ENCODE peak calls at places on chromosomes 7 and 10, in ten cellular contexts. One of them, this sample, is unnamed. For H3K4me1, the result is how much of the 10 kb centered on the place peaks cover.

GRCh38 chr10:125151170-125151823 is 9.1 kb downstream of the CTBP2 start:
- DNase-seq in cardiac muscle cell: no peak
- DNase-seq in ovary: no peak
- DNase-seq in hepatocyte: no peak
- DNase-seq in CD8-positive, alpha-beta memory T cell: no peak
- DNase-seq in prostate gland: no peak
- DNase-seq in IMR-90: no peak
- DNase-seq in HCT116: no peak
- DNase-seq in breast epithelium: no peak
- DNase-seq in stomach: no peak
- DNase-seq in this sample: no peak

GRCh38 chr10:73586583-73586984 is 4.6 kb downstream of the USP54 start:
- DNase-seq in cardiac muscle cell: no peak
- DNase-seq in ovary: no peak
- DNase-seq in hepatocyte: peak
- DNase-seq in CD8-positive, alpha-beta memory T cell: no peak
- DNase-seq in prostate gland: peak
- DNase-seq in IMR-90: peak
- DNase-seq in HCT116: no peak
- DNase-seq in breast epithelium: no peak
- DNase-seq in stomach: peak
- DNase-seq in this sample: no peak

GRCh38 chr10:8033812-8034665 is 20.4 kb upstream of the GATA3 start:
- DNase-seq in cardiac muscle cell: peak
- DNase-seq in ovary: no peak
- DNase-seq in hepatocyte: no peak
- DNase-seq in CD8-positive, alpha-beta memory T cell: no peak
- DNase-seq in prostate gland: no peak
- DNase-seq in IMR-90: no peak
- DNase-seq in HCT116: no peak
- DNase-seq in breast epithelium: no peak
- DNase-seq in stomach: no peak
- DNase-seq in this sample: no peak

GRCh38 chr7:30934732-30935568 is 23.3 kb downstream of the AQP1 start:
- DNase-seq in cardiac muscle cell: no peak
- DNase-seq in ovary: no peak
- DNase-seq in hepatocyte: no peak
- DNase-seq in CD8-positive, alpha-beta memory T cell: no peak
- DNase-seq in prostate gland: no peak
- DNase-seq in IMR-90: no peak
- DNase-seq in HCT116: no peak
- DNase-seq in breast epithelium: no peak
- DNase-seq in stomach: no peak
- DNase-seq in this sample: no peak

GRCh38 chr10:90775351-90776028 is 82.3 kb downstream of the HTR7 start:
- DNase-seq in cardiac muscle cell: no peak
- DNase-seq in ovary: no peak
- DNase-seq in hepatocyte: no peak
- DNase-seq in CD8-positive, alpha-beta memory T cell: no peak
- DNase-seq in prostate gland: no peak
- DNase-seq in IMR-90: no peak
- DNase-seq in HCT116: no peak
- DNase-seq in breast epithelium: no peak
- DNase-seq in stomach: no peak
- DNase-seq in this sample: peak

GRCh38 chr10:31604646-31605170 is 285.7 kb downstream of the ZEB1 start:
- DNase-seq in cardiac muscle cell: no peak
- DNase-seq in ovary: no peak
- DNase-seq in hepatocyte: no peak
- DNase-seq in CD8-positive, alpha-beta memory T cell: no peak
- DNase-seq in prostate gland: no peak
- DNase-seq in IMR-90: no peak
- DNase-seq in HCT116: no peak
- DNase-seq in breast epithelium: no peak
- DNase-seq in stomach: no peak
- DNase-seq in this sample: no peak

GRCh38 chr7:43362652-43363428 is 220.1 kb upstream of the STK17A start:
- DNase-seq in cardiac muscle cell: peak
- DNase-seq in ovary: peak
- DNase-seq in hepatocyte: peak
- DNase-seq in CD8-positive, alpha-beta memory T cell: no peak
- DNase-seq in prostate gland: no peak
- DNase-seq in IMR-90: peak
- DNase-seq in HCT116: no peak
- DNase-seq in breast epithelium: no peak
- DNase-seq in stomach: no peak
- DNase-seq in this sample: no peak

GRCh38 chr7:128740996-128741395 is 1.8 kb downstream of the CALU start:
- DNase-seq in cardiac muscle cell: no peak
- DNase-seq in ovary: no peak
- DNase-seq in hepatocyte: no peak
- DNase-seq in CD8-positive, alpha-beta memory T cell: no peak
- DNase-seq in prostate gland: no peak
- DNase-seq in IMR-90: no peak
- DNase-seq in HCT116: no peak
- DNase-seq in breast epithelium: no peak
- DNase-seq in stomach: no peak
- DNase-seq in this sample: no peak

GRCh38 chr10:1762066-1762465 is 24.7 kb upstream of the ADARB2 start:
- DNase-seq in cardiac muscle cell: no peak
- DNase-seq in ovary: no peak
- DNase-seq in hepatocyte: no peak
- DNase-seq in CD8-positive, alpha-beta memory T cell: no peak
- DNase-seq in prostate gland: no peak
- DNase-seq in IMR-90: no peak
- DNase-seq in HCT116: no peak
- DNase-seq in breast epithelium: no peak
- DNase-seq in stomach: no peak
- DNase-seq in this sample: no peak

GRCh38 chr7:137591444-137591843 is 247.9 kb upstream of the PTN start:
- DNase-seq in cardiac muscle cell: peak
- DNase-seq in ovary: no peak
- DNase-seq in hepatocyte: peak
- DNase-seq in CD8-positive, alpha-beta memory T cell: no peak
- DNase-seq in prostate gland: no peak
- DNase-seq in IMR-90: peak
- DNase-seq in HCT116: no peak
- DNase-seq in breast epithelium: no peak
- DNase-seq in stomach: no peak
- DNase-seq in this sample: no peak

GRCh38 chr7:64101126-64101942 is 56.1 kb downstream of the ZNF727 start:
- DNase-seq in cardiac muscle cell: no peak
- DNase-seq in ovary: no peak
- DNase-seq in hepatocyte: no peak
- DNase-seq in CD8-positive, alpha-beta memory T cell: no peak
- DNase-seq in prostate gland: no peak
- DNase-seq in IMR-90: no peak
- DNase-seq in HCT116: no peak
- DNase-seq in breast epithelium: peak
- DNase-seq in stomach: no peak
- DNase-seq in this sample: no peak

GRCh38 chr10:80504158-80504811 is 33.4 kb upstream of the SH2D4B start:
- DNase-seq in cardiac muscle cell: peak
- DNase-seq in ovary: no peak
- DNase-seq in hepatocyte: peak
- DNase-seq in CD8-positive, alpha-beta memory T cell: no peak
- DNase-seq in prostate gland: no peak
- DNase-seq in IMR-90: no peak
- DNase-seq in HCT116: no peak
- DNase-seq in breast epithelium: peak
- DNase-seq in stomach: peak
- DNase-seq in this sample: no peak

GRCh38 chr7:47596502-47597202 is 14.7 kb upstream of the TNS3 start:
- DNase-seq in cardiac muscle cell: peak
- DNase-seq in ovary: no peak
- DNase-seq in hepatocyte: no peak
- DNase-seq in CD8-positive, alpha-beta memory T cell: no peak
- DNase-seq in prostate gland: no peak
- DNase-seq in IMR-90: no peak
- DNase-seq in HCT116: no peak
- DNase-seq in breast epithelium: no peak
- DNase-seq in stomach: peak
- DNase-seq in this sample: no peak

GRCh38 chr10:102455893-102456471 is 4.6 kb upstream of the C10orf95 start:
- DNase-seq in cardiac muscle cell: no peak
- DNase-seq in ovary: no peak
- DNase-seq in hepatocyte: peak
- DNase-seq in CD8-positive, alpha-beta memory T cell: no peak
- DNase-seq in prostate gland: no peak
- DNase-seq in IMR-90: peak
- DNase-seq in HCT116: no peak
- DNase-seq in breast epithelium: no peak
- DNase-seq in stomach: no peak
- DNase-seq in this sample: peak

DNA sequence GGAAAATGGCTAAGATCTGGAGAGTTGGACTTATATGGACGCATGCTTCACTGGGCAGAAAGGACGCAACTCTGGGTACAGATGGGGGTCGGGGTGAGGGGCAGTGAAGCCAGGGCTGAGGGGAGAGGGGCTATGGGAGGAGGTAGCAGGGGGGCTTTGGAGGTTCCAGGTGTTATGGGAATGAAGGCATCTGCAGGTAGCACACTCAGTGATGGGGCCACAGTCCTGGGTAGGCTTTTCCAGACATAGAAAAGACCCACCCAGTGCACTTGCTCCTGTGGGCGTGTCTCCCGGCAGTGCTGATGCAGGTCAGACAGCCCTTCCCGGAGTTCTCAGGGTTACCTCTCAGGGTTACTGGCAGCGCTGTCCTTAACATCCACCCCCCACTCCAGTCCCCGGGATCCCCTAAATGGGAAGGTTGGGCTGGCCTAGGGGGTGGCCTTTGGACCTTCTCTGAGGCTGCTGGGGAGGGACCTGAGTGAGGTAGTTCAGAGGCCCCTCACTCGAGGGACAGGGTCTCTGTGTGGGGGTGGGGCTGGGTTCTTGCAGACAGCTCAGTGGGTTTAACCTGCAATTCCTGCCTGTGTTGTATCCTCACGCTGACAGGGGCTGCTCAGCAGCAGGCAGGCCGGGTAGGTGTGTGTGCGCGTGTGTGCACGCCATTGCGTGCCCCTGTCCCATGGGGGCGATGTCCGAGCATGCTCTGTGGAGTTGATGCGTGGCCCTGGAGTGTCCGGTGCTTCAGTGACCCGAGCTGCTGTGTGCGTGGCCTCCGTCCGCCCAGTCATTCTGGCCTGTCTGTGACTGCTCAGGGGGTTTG is 6.2 kb downstream of the ZYX start:
- DNase-seq in cardiac muscle cell: no peak
- DNase-seq in ovary: no peak
- DNase-seq in hepatocyte: no peak
- DNase-seq in CD8-positive, alpha-beta memory T cell: no peak
- DNase-seq in prostate gland: no peak
- DNase-seq in IMR-90: no peak
- DNase-seq in HCT116: no peak
- DNase-seq in breast epithelium: no peak
- DNase-seq in stomach: no peak
- DNase-seq in this sample: peak
- H3K27ac ChIP-seq in cardiac muscle cell: no peak
- H3K27ac ChIP-seq in ovary: no peak
- H3K27ac ChIP-seq in hepatocyte: no peak
- H3K27ac ChIP-seq in CD8-positive, alpha-beta memory T cell: no peak
- H3K27ac ChIP-seq in prostate gland: no peak
- H3K27ac ChIP-seq in IMR-90: no peak
- H3K27ac ChIP-seq in HCT116: no peak
- H3K27ac ChIP-seq in breast epithelium: peak
- H3K27ac ChIP-seq in stomach: no peak
- H3K27ac ChIP-seq in this sample: peak

GRCh38 chr10:293636-294035 is 158.4 kb downstream of the ZMYND11 start:
- DNase-seq in cardiac muscle cell: no peak
- DNase-seq in ovary: no peak
- DNase-seq in hepatocyte: no peak
- DNase-seq in CD8-positive, alpha-beta memory T cell: no peak
- DNase-seq in prostate gland: no peak
- DNase-seq in IMR-90: no peak
- DNase-seq in HCT116: no peak
- DNase-seq in breast epithelium: no peak
- DNase-seq in stomach: no peak
- DNase-seq in this sample: no peak
- H3K4me1 ChIP-seq in cardiac muscle cell: under half
- H3K4me1 ChIP-seq in ovary: under half
- H3K4me1 ChIP-seq in hepatocyte: under half
- H3K4me1 ChIP-seq in CD8-positive, alpha-beta memory T cell: under half
- H3K4me1 ChIP-seq in prostate gland: under half
- H3K4me1 ChIP-seq in IMR-90: under half
- H3K4me1 ChIP-seq in HCT116: under half
- H3K4me1 ChIP-seq in breast epithelium: under half
- H3K4me1 ChIP-seq in stomach: under half
- H3K4me1 ChIP-seq in this sample: under half

GRCh38 chr7:142172932-142173331 is 61.4 kb downstream of the MGAM2 start:
- DNase-seq in cardiac muscle cell: no peak
- DNase-seq in ovary: no peak
- DNase-seq in hepatocyte: no peak
- DNase-seq in CD8-positive, alpha-beta memory T cell: no peak
- DNase-seq in prostate gland: no peak
- DNase-seq in IMR-90: no peak
- DNase-seq in HCT116: no peak
- DNase-seq in breast epithelium: no peak
- DNase-seq in stomach: no peak
- DNase-seq in this sample: no peak

GRCh38 chr7:142176901-142177300 is 65.4 kb downstream of the MGAM2 start:
- DNase-seq in cardiac muscle cell: no peak
- DNase-seq in ovary: no peak
- DNase-seq in hepatocyte: no peak
- DNase-seq in CD8-positive, alpha-beta memory T cell: no peak
- DNase-seq in prostate gland: no peak
- DNase-seq in IMR-90: no peak
- DNase-seq in HCT116: no peak
- DNase-seq in breast epithelium: no peak
- DNase-seq in stomach: no peak
- DNase-seq in this sample: no peak

GRCh38 chr7:142181966-142182365 is 70.4 kb downstream of the MGAM2 start:
- DNase-seq in cardiac muscle cell: no peak
- DNase-seq in ovary: no peak
- DNase-seq in hepatocyte: no peak
- DNase-seq in CD8-positive, alpha-beta memory T cell: no peak
- DNase-seq in prostate gland: no peak
- DNase-seq in IMR-90: no peak
- DNase-seq in HCT116: no peak
- DNase-seq in breast epithelium: no peak
- DNase-seq in stomach: no peak
- DNase-seq in this sample: no peak

GRCh38 chr7:142181211-142181610 is 69.7 kb downstream of the MGAM2 start:
- DNase-seq in cardiac muscle cell: no peak
- DNase-seq in ovary: no peak
- DNase-seq in hepatocyte: no peak
- DNase-seq in CD8-positive, alpha-beta memory T cell: no peak
- DNase-seq in prostate gland: no peak
- DNase-seq in IMR-90: no peak
- DNase-seq in HCT116: no peak
- DNase-seq in breast epithelium: no peak
- DNase-seq in stomach: no peak
- DNase-seq in this sample: no peak

GRCh38 chr7:142177869-142178268 is 66.4 kb downstream of the MGAM2 start:
- DNase-seq in cardiac muscle cell: no peak
- DNase-seq in ovary: no peak
- DNase-seq in hepatocyte: no peak
- DNase-seq in CD8-positive, alpha-beta memory T cell: no peak
- DNase-seq in prostate gland: no peak
- DNase-seq in IMR-90: no peak
- DNase-seq in HCT116: no peak
- DNase-seq in breast epithelium: no peak
- DNase-seq in stomach: no peak
- DNase-seq in this sample: no peak
- H3K27ac ChIP-seq in cardiac muscle cell: no peak
- H3K27ac ChIP-seq in ovary: no peak
- H3K27ac ChIP-seq in hepatocyte: no peak
- H3K27ac ChIP-seq in CD8-positive, alpha-beta memory T cell: no peak
- H3K27ac ChIP-seq in prostate gland: no peak
- H3K27ac ChIP-seq in IMR-90: no peak
- H3K27ac ChIP-seq in HCT116: no peak
- H3K27ac ChIP-seq in breast epithelium: no peak
- H3K27ac ChIP-seq in stomach: no peak
- H3K27ac ChIP-seq in this sample: no peak

GRCh38 chr10:68333058-68333395 is 299 bp upstream of the PBLD start:
- DNase-seq in cardiac muscle cell: no peak
- DNase-seq in ovary: no peak
- DNase-seq in hepatocyte: no peak
- DNase-seq in CD8-positive, alpha-beta memory T cell: no peak
- DNase-seq in prostate gland: no peak
- DNase-seq in IMR-90: peak
- DNase-seq in HCT116: no peak
- DNase-seq in breast epithelium: no peak
- DNase-seq in stomach: no peak
- DNase-seq in this sample: no peak
- H3K4me1 ChIP-seq in cardiac muscle cell: under half
- H3K4me1 ChIP-seq in ovary: under half
- H3K4me1 ChIP-seq in hepatocyte: under half
- H3K4me1 ChIP-seq in CD8-positive, alpha-beta memory T cell: under half
- H3K4me1 ChIP-seq in prostate gland: under half
- H3K4me1 ChIP-seq in IMR-90: under half
- H3K4me1 ChIP-seq in HCT116: under half
- H3K4me1 ChIP-seq in breast epithelium: under half
- H3K4me1 ChIP-seq in stomach: half or more
- H3K4me1 ChIP-seq in this sample: half or more

This sample was measured in left lung.